ENCODE peak calls at places on chromosomes 16 and 17, in six cellular contexts. V, L, E, M, Q and G are unnamed samples.

GRCh38 chr17:17227608-17228520 is 9.1 kb downstream of the FLCN start:
- DNase-seq in M (no peak), L (no peak), Q (no peak), E (no peak), V (no peak), G (no peak)

GRCh38 chr17:39174907-39175694 is 9.1 kb upstream of the ARL5C start:
- DNase-seq in V (no peak), E (peak; percentile 46), L (peak; percentile 83), Q (peak; percentile 49), M (peak; percentile 66), G (peak; percentile 66)

GRCh38 chr17:38658741-38659345 is 15.9 kb downstream of the EPOP start:
- DNase-seq in M (no peak), L (no peak), E (no peak), Q (no peak), V (no peak), G (no peak)

GRCh38 chr16:67393111-67393789 is at the start of gene TPPP3:
- DNase-seq in L (peak; percentile 74), Q (no peak), E (peak; percentile 34), M (peak; percentile 17), V (peak; percentile 88), G (peak; percentile 88)

GRCh38 chr17:45942284-45942683 is 47.9 kb downstream of the MAPT start:
- DNase-seq in V (peak; percentile 98), Q (no peak), L (no peak), M (no peak), E (peak; percentile 75), G (no peak)

GRCh38 chr16:25271421-25271820 is 13.8 kb upstream of the ZKSCAN2 start:
- DNase-seq in E (no peak), Q (no peak), M (no peak), L (no peak), V (no peak), G (no peak)

GRCh38 chr17:45147102-45147580 is 1.1 kb upstream of the HEXIM1 start:
- DNase-seq in L (no peak), Q (no peak), V (no peak), M (no peak), E (peak; percentile 78), G (peak; percentile 78)

GRCh38 chr17:7138800-7139381 is 24.3 kb upstream of the ASGR2 start:
- DNase-seq in E (no peak), V (no peak), Q (no peak), L (no peak), M (no peak), G (no peak)

GRCh38 chr16:11781773-11782172 is 15.3 kb downstream of the ZC3H7A start:
- DNase-seq in Q (no peak), M (no peak), E (peak; percentile 41), V (peak; percentile 77), L (no peak), G (no peak)

GRCh38 chr16:78551487-78552085 is 452.1 kb downstream of the WWOX start:
- DNase-seq in E (peak; percentile 96), V (no peak), L (no peak), Q (no peak), M (no peak), G (no peak)

GRCh38 chr17:47847341-47848197 is 3.4 kb downstream of the SP6 start:
- DNase-seq in V (no peak), E (no peak), Q (no peak), M (no peak), L (no peak), G (no peak)

GRCh38 chr17:76196675-76197074 is 43.6 kb downstream of the RNF157 start:
- DNase-seq in L (no peak), E (no peak), Q (no peak), V (no peak), M (no peak), G (no peak)